ENCODE peak calls at places on chromosomes 6 and 20, in eight cellular contexts. One of them, this sample, is unnamed.

GRCh38 chr6:2047855-2048254 is 197.6 kb downstream of the GMDS start:
- DNase-seq in Peyer's patch: no peak
- DNase-seq in progenitor cell of endocrine pancreas: no peak
- DNase-seq in mammary epithelial cell: no peak
- DNase-seq in omental fat pad: no peak
- DNase-seq in PC-9: no peak
- DNase-seq in GM23338: no peak
- DNase-seq in GM10248: no peak
- DNase-seq in this sample: no peak

GRCh38 chr6:107807186-107807585 is 16.9 kb downstream of the SCML4 start:
- DNase-seq in GM23338: no peak
- DNase-seq in Peyer's patch: no peak
- DNase-seq in GM10248: no peak
- DNase-seq in omental fat pad: no peak
- DNase-seq in PC-9: no peak
- DNase-seq in progenitor cell of endocrine pancreas: no peak
- DNase-seq in mammary epithelial cell: no peak
- DNase-seq in this sample: no peak

GRCh38 chr6:32854376-32855178 is 585 bp downstream of the PSMB9 start:
- DNase-seq in progenitor cell of endocrine pancreas: no peak
- DNase-seq in omental fat pad: no peak
- DNase-seq in PC-9: no peak
- DNase-seq in Peyer's patch: no peak
- DNase-seq in mammary epithelial cell: peak; percentile 36
- DNase-seq in GM23338: peak; percentile 30
- DNase-seq in GM10248: peak; percentile 64
- DNase-seq in this sample: no peak

GRCh38 chr20:37494796-37495195 is 26.3 kb upstream of the NNAT start:
- DNase-seq in PC-9: no peak
- DNase-seq in mammary epithelial cell: no peak
- DNase-seq in progenitor cell of endocrine pancreas: no peak
- DNase-seq in GM23338: no peak
- DNase-seq in omental fat pad: no peak
- DNase-seq in Peyer's patch: no peak
- DNase-seq in GM10248: no peak
- DNase-seq in this sample: no peak

GRCh38 chr6:20038385-20038784 is 173.9 kb downstream of the MBOAT1 start:
- DNase-seq in GM23338: no peak
- DNase-seq in PC-9: no peak
- DNase-seq in omental fat pad: no peak
- DNase-seq in progenitor cell of endocrine pancreas: no peak
- DNase-seq in GM10248: no peak
- DNase-seq in Peyer's patch: no peak
- DNase-seq in mammary epithelial cell: no peak
- DNase-seq in this sample: no peak

GRCh38 chr6:170102038-170102437 is 188.8 kb downstream of the DLL1 start:
- DNase-seq in GM10248: no peak
- DNase-seq in mammary epithelial cell: no peak
- DNase-seq in PC-9: no peak
- DNase-seq in GM23338: no peak
- DNase-seq in Peyer's patch: no peak
- DNase-seq in progenitor cell of endocrine pancreas: no peak
- DNase-seq in omental fat pad: peak; percentile 6
- DNase-seq in this sample: peak; percentile 32

GRCh38 chr20:62929051-62929538 is 2.8 kb upstream of the DIDO1 start:
- DNase-seq in Peyer's patch: peak; percentile 87
- DNase-seq in mammary epithelial cell: peak; percentile 59
- DNase-seq in GM10248: peak; percentile 85
- DNase-seq in progenitor cell of endocrine pancreas: peak; percentile 61
- DNase-seq in GM23338: peak; percentile 96
- DNase-seq in omental fat pad: no peak
- DNase-seq in PC-9: no peak
- DNase-seq in this sample: no peak

GRCh38 chr6:133300896-133301295 is 59.7 kb downstream of the EYA4 start:
- DNase-seq in Peyer's patch: no peak
- DNase-seq in GM10248: no peak
- DNase-seq in progenitor cell of endocrine pancreas: no peak
- DNase-seq in PC-9: no peak
- DNase-seq in GM23338: no peak
- DNase-seq in omental fat pad: no peak
- DNase-seq in mammary epithelial cell: no peak
- DNase-seq in this sample: no peak

GRCh38 chr6:44000164-44000842 is 126.9 kb downstream of the MRPL14 start:
- DNase-seq in Peyer's patch: peak; percentile 80
- DNase-seq in mammary epithelial cell: no peak
- DNase-seq in GM23338: peak; percentile 53
- DNase-seq in GM10248: peak; percentile 70
- DNase-seq in PC-9: peak; percentile 91
- DNase-seq in omental fat pad: no peak
- DNase-seq in progenitor cell of endocrine pancreas: no peak
- DNase-seq in this sample: peak; percentile 69

GRCh38 chr6:168100803-168101095 is 21.7 kb upstream of the FRMD1 start:
- DNase-seq in GM10248: no peak
- DNase-seq in omental fat pad: no peak
- DNase-seq in Peyer's patch: peak; percentile 37
- DNase-seq in GM23338: no peak
- DNase-seq in PC-9: no peak
- DNase-seq in mammary epithelial cell: no peak
- DNase-seq in progenitor cell of endocrine pancreas: no peak
- DNase-seq in this sample: peak; percentile 67

GRCh38 chr6:140043357-140043756 is 668.9 kb upstream of the CITED2 start:
- DNase-seq in GM10248: no peak
- DNase-seq in mammary epithelial cell: peak; percentile 95
- DNase-seq in omental fat pad: no peak
- DNase-seq in progenitor cell of endocrine pancreas: no peak
- DNase-seq in GM23338: no peak
- DNase-seq in Peyer's patch: no peak
- DNase-seq in PC-9: peak; percentile 96
- DNase-seq in this sample: no peak

GRCh38 chr6:25953733-25954132 is 8.9 kb upstream of the TRIM38 start:
- DNase-seq in GM23338: no peak
- DNase-seq in PC-9: no peak
- DNase-seq in progenitor cell of endocrine pancreas: no peak
- DNase-seq in mammary epithelial cell: no peak
- DNase-seq in omental fat pad: no peak
- DNase-seq in GM10248: no peak
- DNase-seq in Peyer's patch: no peak
- DNase-seq in this sample: no peak

GRCh38 chr20:63091901-63092659 is 85.3 kb upstream of the BHLHE23 start:
- DNase-seq in Peyer's patch: peak; percentile 21
- DNase-seq in mammary epithelial cell: no peak
- DNase-seq in omental fat pad: peak; percentile 17
- DNase-seq in GM23338: no peak
- DNase-seq in PC-9: no peak
- DNase-seq in progenitor cell of endocrine pancreas: no peak
- DNase-seq in GM10248: no peak
- DNase-seq in this sample: peak; percentile 82

DNA sequence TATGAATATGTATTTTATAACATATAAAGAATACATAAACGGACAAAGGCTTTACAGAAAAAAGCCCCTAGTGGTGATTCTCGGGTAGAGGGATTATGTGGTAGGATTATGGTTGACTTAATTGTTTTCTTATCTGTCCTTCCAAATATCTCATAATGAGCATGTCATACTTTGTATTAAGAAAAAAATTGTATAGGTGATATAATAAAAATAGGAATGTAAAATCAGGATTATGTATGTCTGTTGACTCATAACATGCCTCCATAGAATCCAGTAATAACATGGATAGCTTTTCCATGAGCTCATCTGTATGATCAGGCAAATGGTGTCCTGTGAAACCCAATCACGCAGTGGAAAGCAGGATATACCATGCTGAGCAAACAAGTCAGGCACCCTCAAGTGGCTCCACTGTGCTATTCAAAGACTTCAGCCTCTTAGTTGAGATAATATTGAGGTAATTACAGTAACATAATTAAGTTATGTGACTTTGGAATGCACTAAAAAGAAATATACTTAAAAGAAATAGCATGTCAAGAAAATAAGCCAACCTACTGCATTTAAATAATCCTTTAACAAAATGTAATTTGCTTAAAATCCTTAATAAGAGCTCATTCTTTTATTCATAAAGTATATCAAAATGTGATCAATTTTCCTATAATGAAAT is 39.6 kb upstream of the PRELID3B start:
- DNase-seq in mammary epithelial cell: peak; percentile 35
- DNase-seq in GM10248: no peak
- DNase-seq in GM23338: peak; percentile 21
- DNase-seq in PC-9: peak; percentile 61
- DNase-seq in omental fat pad: no peak
- DNase-seq in Peyer's patch: no peak
- DNase-seq in progenitor cell of endocrine pancreas: no peak
- DNase-seq in this sample: no peak
- TF ChIP-seq CTCF in mammary epithelial cell: peak; percentile 25
- TF ChIP-seq CTCF in GM10248: no peak
- TF ChIP-seq CTCF in GM23338: no peak
- TF ChIP-seq CTCF in PC-9: peak; percentile 42
- TF ChIP-seq CTCF in omental fat pad: no peak
- TF ChIP-seq CTCF in Peyer's patch: peak; percentile 38
- TF ChIP-seq CTCF in progenitor cell of endocrine pancreas: peak; percentile 59
- TF ChIP-seq CTCF in this sample: peak; percentile 72

GRCh38 chr6:37171970-37172812 is 2.2 kb downstream of the PIM1 start:
- DNase-seq in progenitor cell of endocrine pancreas: peak; percentile 78
- DNase-seq in omental fat pad: peak; percentile 85
- DNase-seq in mammary epithelial cell: peak; percentile 92
- DNase-seq in Peyer's patch: peak; percentile 90
- DNase-seq in GM10248: peak; percentile 78
- DNase-seq in PC-9: peak; percentile 97
- DNase-seq in GM23338: peak; percentile 97
- DNase-seq in this sample: no peak

GRCh38 chr6:37169458-37170272 is at the start of gene PIM1:
- DNase-seq in PC-9: peak; percentile 90
- DNase-seq in GM10248: peak; percentile 98
- DNase-seq in mammary epithelial cell: peak; percentile 96
- DNase-seq in progenitor cell of endocrine pancreas: peak; percentile 98
- DNase-seq in Peyer's patch: peak; percentile 100
- DNase-seq in omental fat pad: peak; percentile 98
- DNase-seq in GM23338: peak; percentile 99
- DNase-seq in this sample: peak; percentile 97

GRCh38 chr6:37171141-37171969 is 1.4 kb downstream of the PIM1 start:
- DNase-seq in Peyer's patch: peak; percentile 74
- DNase-seq in GM10248: peak; percentile 26
- DNase-seq in mammary epithelial cell: peak; percentile 47
- DNase-seq in progenitor cell of endocrine pancreas: peak; percentile 23
- DNase-seq in omental fat pad: no peak
- DNase-seq in PC-9: no peak
- DNase-seq in GM23338: peak; percentile 36
- DNase-seq in this sample: no peak

GRCh38 chr6:37168809-37169457 is 1.0 kb upstream of the PIM1 start:
- DNase-seq in progenitor cell of endocrine pancreas: no peak
- DNase-seq in mammary epithelial cell: no peak
- DNase-seq in Peyer's patch: no peak
- DNase-seq in GM10248: peak; percentile 27
- DNase-seq in omental fat pad: peak; percentile 47
- DNase-seq in GM23338: peak; percentile 59
- DNase-seq in PC-9: peak; percentile 68
- DNase-seq in this sample: no peak

DNA sequence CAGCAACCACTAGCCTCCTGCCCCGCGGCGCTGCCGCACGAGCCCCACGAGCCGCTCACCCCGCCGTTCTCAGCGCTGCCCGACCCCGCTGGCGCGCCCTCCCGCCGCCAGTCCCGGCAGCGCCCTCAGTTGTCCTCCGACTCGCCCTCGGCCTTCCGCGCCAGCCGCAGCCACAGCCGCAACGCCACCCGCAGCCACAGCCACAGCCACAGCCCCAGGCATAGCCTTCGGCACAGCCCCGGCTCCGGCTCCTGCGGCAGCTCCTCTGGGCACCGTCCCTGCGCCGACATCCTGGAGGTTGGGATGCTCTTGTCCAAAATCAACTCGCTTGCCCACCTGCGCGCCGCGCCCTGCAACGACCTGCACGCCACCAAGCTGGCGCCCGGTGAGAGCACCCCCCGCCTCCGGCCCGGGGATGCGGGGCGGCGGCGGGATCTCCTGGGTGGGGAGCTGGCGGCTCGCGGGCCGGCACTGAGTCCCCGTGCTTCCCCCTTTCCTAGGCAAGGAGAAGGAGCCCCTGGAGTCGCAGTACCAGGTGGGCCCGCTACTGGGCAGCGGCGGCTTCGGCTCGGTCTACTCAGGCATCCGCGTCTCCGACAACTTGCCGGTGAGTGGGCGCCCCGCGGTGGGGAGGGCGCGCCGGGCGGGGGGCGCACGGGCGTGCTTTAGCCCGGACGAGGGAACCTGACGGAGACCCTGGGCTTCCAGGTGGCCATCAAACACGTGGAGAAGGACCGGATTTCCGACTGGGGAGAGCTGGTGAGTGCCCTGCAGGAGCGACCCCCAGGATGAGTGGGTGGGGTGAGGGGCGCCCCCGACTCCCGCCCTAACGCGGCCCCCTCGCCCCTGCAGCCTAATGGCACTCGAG is 555 bp downstream of the PIM1 start:
- DNase-seq in GM23338: peak; percentile 72
- DNase-seq in mammary epithelial cell: peak; percentile 38
- DNase-seq in omental fat pad: no peak
- DNase-seq in progenitor cell of endocrine pancreas: peak; percentile 62
- DNase-seq in GM10248: peak; percentile 29
- DNase-seq in Peyer's patch: no peak
- DNase-seq in PC-9: no peak
- DNase-seq in this sample: peak; percentile 93
- TF ChIP-seq CTCF in GM23338: no peak
- TF ChIP-seq CTCF in mammary epithelial cell: no peak
- TF ChIP-seq CTCF in omental fat pad: no peak
- TF ChIP-seq CTCF in progenitor cell of endocrine pancreas: peak; percentile 46
- TF ChIP-seq CTCF in GM10248: peak; percentile 18
- TF ChIP-seq CTCF in Peyer's patch: peak; percentile 32
- TF ChIP-seq CTCF in PC-9: no peak
- TF ChIP-seq CTCF in this sample: peak; percentile 65

GRCh38 chr6:27772261-27773001 is 139.8 kb downstream of the OR2B2 start:
- DNase-seq in GM23338: peak; percentile 95
- DNase-seq in progenitor cell of endocrine pancreas: peak; percentile 84
- DNase-seq in Peyer's patch: peak; percentile 93
- DNase-seq in omental fat pad: peak; percentile 72
- DNase-seq in mammary epithelial cell: peak; percentile 90
- DNase-seq in PC-9: no peak
- DNase-seq in GM10248: peak; percentile 81
- DNase-seq in this sample: no peak
- TF ChIP-seq CTCF in GM23338: peak; percentile 86
- TF ChIP-seq CTCF in progenitor cell of endocrine pancreas: peak; percentile 97
- TF ChIP-seq CTCF in Peyer's patch: peak; percentile 96
- TF ChIP-seq CTCF in omental fat pad: peak; percentile 84
- TF ChIP-seq CTCF in mammary epithelial cell: peak; percentile 91
- TF ChIP-seq CTCF in PC-9: peak; percentile 80
- TF ChIP-seq CTCF in GM10248: peak; percentile 82
- TF ChIP-seq CTCF in this sample: peak; percentile 97

DNA sequence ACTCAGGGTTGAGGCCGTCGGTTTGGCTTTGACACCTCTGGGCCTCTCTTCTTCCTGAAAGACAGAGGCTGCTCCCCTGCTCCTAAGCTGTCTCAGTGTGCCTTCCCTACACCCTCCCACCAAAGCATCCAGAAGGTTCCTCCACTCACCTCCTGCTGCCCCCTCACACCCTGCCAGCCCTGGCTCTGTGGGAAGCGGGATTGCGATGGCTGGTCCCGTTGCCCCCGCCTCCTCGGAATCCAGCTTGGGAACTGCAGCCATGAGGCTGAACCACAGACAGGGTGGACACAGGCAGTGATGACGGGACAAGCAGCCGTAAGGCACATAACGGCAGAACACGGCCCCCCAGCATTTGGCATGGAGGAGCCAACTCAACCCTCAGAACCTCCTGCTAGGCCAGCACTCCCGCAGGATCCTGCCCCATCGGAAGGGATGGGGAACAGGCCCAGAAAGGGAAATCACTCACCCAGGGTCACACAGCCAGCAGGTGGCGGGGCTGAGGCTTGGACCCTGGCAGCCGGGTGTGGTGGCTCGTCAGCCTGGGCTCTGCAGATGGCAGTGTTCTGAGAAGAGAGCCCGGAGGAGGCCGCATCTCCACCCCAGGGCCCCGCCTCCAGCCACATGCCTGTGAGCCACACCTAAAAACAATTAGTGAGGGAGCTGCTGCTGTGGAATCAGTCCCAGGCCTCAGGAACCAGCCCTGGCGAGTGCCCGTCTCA is 139.6 kb downstream of the PHACTR3 start:
- DNase-seq in omental fat pad: no peak
- DNase-seq in Peyer's patch: no peak
- DNase-seq in progenitor cell of endocrine pancreas: no peak
- DNase-seq in GM10248: no peak
- DNase-seq in GM23338: peak; percentile 56
- DNase-seq in mammary epithelial cell: no peak
- DNase-seq in PC-9: no peak
- DNase-seq in this sample: no peak
- TF ChIP-seq CTCF in omental fat pad: no peak
- TF ChIP-seq CTCF in Peyer's patch: peak; percentile 25
- TF ChIP-seq CTCF in progenitor cell of endocrine pancreas: peak; percentile 8
- TF ChIP-seq CTCF in GM10248: no peak
- TF ChIP-seq CTCF in GM23338: peak; percentile 50
- TF ChIP-seq CTCF in mammary epithelial cell: no peak
- TF ChIP-seq CTCF in PC-9: peak; percentile 28
- TF ChIP-seq CTCF in this sample: no peak